ENCODE peak calls at places on chromosomes 12 and 14, in ten cellular contexts. A is heart right ventricle; X is pons; Z is BJ; U is right cardiac atrium; O is epithelial cell of esophagus; H is stimulated activated CD4-positive, alpha-beta T cell treated with anti-CD3 and anti-CD28 coated beads, Interleukin-1b, Interleukin-23, amount 100 ng/mL, for 24 hours; V is amygdala; B is WERI-Rb-1; W is GM10248. P is an unnamed sample.

GRCh38 chr14:61555056-61555838 is 140.1 kb upstream of the HIF1A start:
- DNase-seq in H (no peak), Z (no peak), X (no peak), B (no peak), U (no peak), W (no peak), O (peak), V (no peak), A (no peak), P (no peak)

GRCh38 chr12:57384512-57384911 is 46.3 kb downstream of the R3HDM2 start:
- DNase-seq in W (no peak), Z (no peak), A (no peak), U (no peak), B (no peak), H (no peak), V (no peak), O (no peak), X (no peak), P (no peak)

GRCh38 chr14:101669629-101670028 is 91.9 kb upstream of the PPP2R5C start:
- DNase-seq in A (no peak), B (no peak), W (no peak), O (no peak), X (no peak), H (no peak), V (no peak), Z (no peak), U (no peak), P (no peak)

GRCh38 chr14:59846595-59846994 is 24.0 kb downstream of the RTN1 start:
- DNase-seq in O (no peak), W (no peak), U (no peak), H (no peak), V (no peak), A (no peak), X (no peak), B (no peak), Z (no peak), P (no peak)

GRCh38 chr14:47935332-47935731 is 259.9 kb upstream of the MDGA2 start:
- DNase-seq in H (no peak), A (no peak), Z (no peak), W (no peak), U (no peak), B (no peak), O (no peak), V (no peak), X (no peak), P (no peak)

GRCh38 chr14:61458766-61459165 is 137.4 kb downstream of the PRKCH start:
- DNase-seq in H (no peak), V (no peak), Z (no peak), O (no peak), U (no peak), W (no peak), B (no peak), A (no peak), X (no peak), P (no peak)

GRCh38 chr14:69636051-69636639 is 24.7 kb downstream of the SUSD6 start:
- DNase-seq in A (no peak), X (no peak), H (no peak), O (no peak), U (no peak), W (peak), Z (no peak), V (no peak), B (no peak), P (no peak)

GRCh38 chr12:65305346-65305950 is 27.0 kb downstream of the MSRB3 start:
- DNase-seq in X (no peak), H (no peak), B (no peak), U (no peak), Z (no peak), O (no peak), W (no peak), V (no peak), A (no peak), P (no peak)

GRCh38 chr12:124744659-124745467 is 118.8 kb downstream of the SCARB1 start:
- DNase-seq in H (no peak), X (no peak), B (peak), Z (no peak), A (no peak), W (peak), U (no peak), V (no peak), O (peak), P (no peak)

GRCh38 chr12:53097207-53097563 is 282 bp upstream of the IGFBP6 start:
- DNase-seq in U (no peak), W (no peak), X (no peak), O (no peak), B (no peak), V (no peak), Z (no peak), A (no peak), H (no peak), P (no peak)

GRCh38 chr12:93137656-93138612 is 208.8 kb upstream of the EEA1 start:
- DNase-seq in W (peak), V (no peak), O (peak), B (no peak), A (no peak), H (no peak), Z (peak), U (no peak), X (no peak), P (no peak)

GRCh38 chr12:124147030-124147429 is 147.9 kb upstream of the RFLNA start:
- DNase-seq in B (no peak), H (no peak), X (no peak), O (no peak), U (no peak), A (no peak), Z (no peak), W (no peak), V (no peak), P (no peak)

GRCh38 chr12:25123126-25123525 is 71.8 kb downstream of the DNAI7 start:
- DNase-seq in A (no peak), W (no peak), H (no peak), X (no peak), B (no peak), V (no peak), U (no peak), Z (no peak), O (no peak), P (no peak)

GRCh38 chr12:121789233-121789781 is 4.2 kb downstream of the RHOF start:
- DNase-seq in H (no peak), A (no peak), W (no peak), V (no peak), U (peak), Z (no peak), X (no peak), O (no peak), B (no peak), P (peak)

GRCh38 chr12:84694111-84694510 is 218.5 kb downstream of the SLC6A15 start:
- DNase-seq in H (no peak), B (no peak), O (no peak), U (no peak), X (no peak), W (no peak), A (no peak), V (no peak), Z (no peak), P (no peak)

GRCh38 chr14:104135121-104135903 is 3.1 kb upstream of the KIF26A start:
- DNase-seq in U (peak), W (no peak), O (no peak), V (no peak), H (no peak), B (peak), A (peak), Z (no peak), X (no peak), P (peak)

GRCh38 chr12:57459055-57459749 is 383 bp upstream of the GLI1 start:
- DNase-seq in X (peak), Z (peak), V (peak), A (peak), B (peak), O (peak), U (peak), W (peak), H (peak), P (peak)

P was measured in spleen.